ENCODE peak calls at places on chromosomes 12 and 14, in four cellular contexts. N is SIG-M5; C is cardiac septum; R is activated naive CD4-positive, alpha-beta T cell treated with anti-CD3 and anti-CD28 coated beads, Interleukin-2, amount 10 ng/mL, durations not matched to agents 7 days and 5 days. J is an unnamed sample.

GRCh38 chr12:89574736-89575208 is 48.9 kb upstream of the POC1B start:
- DNase-seq in C (no peak), N (no peak), R (no peak), J (no peak)

GRCh38 chr14:106442857-106443256 is 916.5 kb downstream of the TMEM121 start:
- DNase-seq in R (peak), N (no peak), C (no peak), J (no peak)

GRCh38 chr12:43132291-43132690 is 419.7 kb downstream of the ADAMTS20 start:
- DNase-seq in R (no peak), N (no peak), C (no peak), J (no peak)

GRCh38 chr14:85917631-85918030 is 387.7 kb downstream of the FLRT2 start:
- DNase-seq in C (no peak), N (no peak), R (no peak), J (no peak)

GRCh38 chr12:90028620-90029051 is 320.0 kb upstream of the ATP2B1 start:
- DNase-seq in C (no peak), N (no peak), R (no peak), J (peak)

GRCh38 chr12:53190108-53190729 is 9.5 kb upstream of the CSAD start:
- DNase-seq in C (no peak), R (peak), N (no peak), J (peak)

GRCh38 chr12:113880337-113880736 is 85.8 kb downstream of the RBM19 start:
- DNase-seq in C (no peak), N (no peak), R (no peak), J (no peak)

GRCh38 chr12:92675092-92675865 is 27.5 kb upstream of the PLEKHG7 start:
- DNase-seq in C (no peak), N (no peak), R (no peak), J (no peak)

GRCh38 chr14:102155150-102155549 is 15.5 kb downstream of the WDR20 start:
- DNase-seq in N (no peak), C (no peak), R (no peak), J (no peak)

GRCh38 chr12:62846506-62846905 is 88.4 kb downstream of the PPM1H start:
- DNase-seq in C (no peak), R (no peak), N (no peak), J (no peak)

GRCh38 chr14:94917041-94917600 is 147.2 kb upstream of the GSC start:
- DNase-seq in R (no peak), C (no peak), N (no peak), J (no peak)

GRCh38 chr14:37384870-37385596 is 187.3 kb downstream of the MIPOL1 start:
- DNase-seq in N (no peak), R (no peak), C (no peak), J (peak)

GRCh38 chr14:106308839-106309389 is 782.5 kb downstream of the TMEM121 start:
- DNase-seq in N (no peak), R (peak), C (no peak), J (peak)

GRCh38 chr12:13864081-13864673 is 117.2 kb downstream of the GRIN2B start:
- DNase-seq in R (peak), N (no peak), C (peak), J (peak)

GRCh38 chr14:52834440-52834842 is 43.0 kb upstream of the GNPNAT1 start:
- DNase-seq in C (no peak), N (no peak), R (no peak), J (no peak)

GRCh38 chr12:46774011-46774633 is 51.7 kb downstream of the SLC38A4 start:
- DNase-seq in N (no peak), C (no peak), R (no peak), J (no peak)